ENCODE peak calls at places on chromosomes 13 and 19, in four cellular contexts. One of them, this sample, is unnamed.

GRCh38 chr13:73934771-73935170 is 199.4 kb downstream of the KLF12 start:
- DNase-seq in T-helper 2 cell: no peak
- DNase-seq in left lobe of liver: no peak
- DNase-seq in activated CD4-positive, alpha-beta T cell treated with anti-CD3 and anti-CD28 coated beads, Interleukin-2, amount 50 U/mL, for 24 hours: no peak
- DNase-seq in this sample: no peak

GRCh38 chr19:16066611-16067104 is 9.6 kb upstream of the TPM4 start:
- DNase-seq in left lobe of liver: no peak
- DNase-seq in T-helper 2 cell: no peak
- DNase-seq in activated CD4-positive, alpha-beta T cell treated with anti-CD3 and anti-CD28 coated beads, Interleukin-2, amount 50 U/mL, for 24 hours: no peak
- DNase-seq in this sample: no peak

GRCh38 chr19:3248728-3249315 is 24.4 kb downstream of the CELF5 start:
- DNase-seq in left lobe of liver: no peak
- DNase-seq in T-helper 2 cell: no peak
- DNase-seq in activated CD4-positive, alpha-beta T cell treated with anti-CD3 and anti-CD28 coated beads, Interleukin-2, amount 50 U/mL, for 24 hours: no peak
- DNase-seq in this sample: no peak

GRCh38 chr19:15379996-15380647 is 535 bp upstream of the AKAP8 start:
- DNase-seq in activated CD4-positive, alpha-beta T cell treated with anti-CD3 and anti-CD28 coated beads, Interleukin-2, amount 50 U/mL, for 24 hours: no peak
- DNase-seq in left lobe of liver: peak
- DNase-seq in T-helper 2 cell: no peak
- DNase-seq in this sample: peak

GRCh38 chr13:50255639-50256038 is 240.4 kb downstream of the KCNRG start:
- DNase-seq in activated CD4-positive, alpha-beta T cell treated with anti-CD3 and anti-CD28 coated beads, Interleukin-2, amount 50 U/mL, for 24 hours: no peak
- DNase-seq in T-helper 2 cell: no peak
- DNase-seq in left lobe of liver: no peak
- DNase-seq in this sample: no peak

GRCh38 chr13:66071018-66071417 is 1159.1 kb downstream of the PCDH9 start:
- DNase-seq in left lobe of liver: no peak
- DNase-seq in activated CD4-positive, alpha-beta T cell treated with anti-CD3 and anti-CD28 coated beads, Interleukin-2, amount 50 U/mL, for 24 hours: no peak
- DNase-seq in T-helper 2 cell: no peak
- DNase-seq in this sample: no peak

GRCh38 chr19:40713939-40714338 is 2.7 kb downstream of the COQ8B start:
- DNase-seq in activated CD4-positive, alpha-beta T cell treated with anti-CD3 and anti-CD28 coated beads, Interleukin-2, amount 50 U/mL, for 24 hours: no peak
- DNase-seq in T-helper 2 cell: no peak
- DNase-seq in left lobe of liver: no peak
- DNase-seq in this sample: no peak

GRCh38 chr13:23867027-23867491 is 22.1 kb downstream of the MIPEP start:
- DNase-seq in activated CD4-positive, alpha-beta T cell treated with anti-CD3 and anti-CD28 coated beads, Interleukin-2, amount 50 U/mL, for 24 hours: no peak
- DNase-seq in left lobe of liver: no peak
- DNase-seq in T-helper 2 cell: no peak
- DNase-seq in this sample: peak

GRCh38 chr13:74511523-74511922 is 377.3 kb upstream of the KLF12 start:
- DNase-seq in left lobe of liver: no peak
- DNase-seq in T-helper 2 cell: no peak
- DNase-seq in activated CD4-positive, alpha-beta T cell treated with anti-CD3 and anti-CD28 coated beads, Interleukin-2, amount 50 U/mL, for 24 hours: no peak
- DNase-seq in this sample: no peak

GRCh38 chr19:10291554-10292205 is 1.9 kb downstream of the ICAM5 start:
- DNase-seq in left lobe of liver: no peak
- DNase-seq in activated CD4-positive, alpha-beta T cell treated with anti-CD3 and anti-CD28 coated beads, Interleukin-2, amount 50 U/mL, for 24 hours: no peak
- DNase-seq in T-helper 2 cell: no peak
- DNase-seq in this sample: no peak